ENCODE peak calls at places on chromosomes 11 and 22, in five cellular contexts. One of them, this sample, is unnamed.

GRCh38 chr11:47020793-47021624 is 84.4 kb downstream of the CSTPP1 start:
- DNase-seq in breast epithelium: no peak
- DNase-seq in bronchial epithelial cell: no peak
- DNase-seq in uterus: no peak
- DNase-seq in hepatocyte: no peak
- DNase-seq in this sample: no peak

GRCh38 chr11:2194877-2195755 is 23.5 kb upstream of the TH start:
- DNase-seq in hepatocyte: peak
- DNase-seq in uterus: no peak
- DNase-seq in bronchial epithelial cell: no peak
- DNase-seq in breast epithelium: no peak
- DNase-seq in this sample: no peak

GRCh38 chr11:93895106-93895862 is 44.9 kb upstream of the VSTM5 start:
- DNase-seq in uterus: no peak
- DNase-seq in bronchial epithelial cell: peak
- DNase-seq in breast epithelium: no peak
- DNase-seq in hepatocyte: peak
- DNase-seq in this sample: peak

GRCh38 chr22:45880732-45881523 is 96.0 kb downstream of the WNT7B start:
- DNase-seq in breast epithelium: peak
- DNase-seq in hepatocyte: no peak
- DNase-seq in bronchial epithelial cell: no peak
- DNase-seq in uterus: no peak
- DNase-seq in this sample: no peak

GRCh38 chr11:131063638-131064037 is 147.4 kb upstream of the SNX19 start:
- DNase-seq in hepatocyte: no peak
- DNase-seq in uterus: no peak
- DNase-seq in breast epithelium: no peak
- DNase-seq in bronchial epithelial cell: no peak
- DNase-seq in this sample: no peak

GRCh38 chr22:49763696-49764095 is 64.0 kb downstream of the BRD1 start:
- DNase-seq in bronchial epithelial cell: no peak
- DNase-seq in uterus: no peak
- DNase-seq in hepatocyte: no peak
- DNase-seq in breast epithelium: peak
- DNase-seq in this sample: no peak

GRCh38 chr11:27089746-27090145 is 49.1 kb downstream of the BBOX1 start:
- DNase-seq in hepatocyte: no peak
- DNase-seq in bronchial epithelial cell: peak
- DNase-seq in breast epithelium: no peak
- DNase-seq in uterus: no peak
- DNase-seq in this sample: no peak

GRCh38 chr11:36333468-36333867 is 37.4 kb downstream of the PRR5L start:
- DNase-seq in uterus: no peak
- DNase-seq in hepatocyte: no peak
- DNase-seq in bronchial epithelial cell: peak
- DNase-seq in breast epithelium: no peak
- DNase-seq in this sample: no peak

GRCh38 chr11:43359432-43359818 is 705 bp downstream of the TTC17 start:
- DNase-seq in uterus: no peak
- DNase-seq in breast epithelium: no peak
- DNase-seq in bronchial epithelial cell: peak
- DNase-seq in hepatocyte: peak
- DNase-seq in this sample: no peak

GRCh38 chr11:30143098-30143705 is 87.6 kb upstream of the FSHB start:
- DNase-seq in hepatocyte: peak
- DNase-seq in bronchial epithelial cell: peak
- DNase-seq in uterus: no peak
- DNase-seq in breast epithelium: no peak
- DNase-seq in this sample: no peak

GRCh38 chr11:63443714-63444113 is 47.3 kb downstream of the PLAAT5 start:
- DNase-seq in breast epithelium: no peak
- DNase-seq in uterus: no peak
- DNase-seq in bronchial epithelial cell: no peak
- DNase-seq in hepatocyte: no peak
- DNase-seq in this sample: no peak

GRCh38 chr11:32792111-32792947 is 2.1 kb downstream of the CCDC73 start:
- DNase-seq in uterus: no peak
- DNase-seq in bronchial epithelial cell: peak
- DNase-seq in breast epithelium: no peak
- DNase-seq in hepatocyte: no peak
- DNase-seq in this sample: no peak
- H3K4me3 ChIP-seq in uterus: no peak
- H3K4me3 ChIP-seq in bronchial epithelial cell: no peak
- H3K4me3 ChIP-seq in breast epithelium: no peak
- H3K4me3 ChIP-seq in hepatocyte: no peak
- H3K4me3 ChIP-seq in this sample: no peak

DNA sequence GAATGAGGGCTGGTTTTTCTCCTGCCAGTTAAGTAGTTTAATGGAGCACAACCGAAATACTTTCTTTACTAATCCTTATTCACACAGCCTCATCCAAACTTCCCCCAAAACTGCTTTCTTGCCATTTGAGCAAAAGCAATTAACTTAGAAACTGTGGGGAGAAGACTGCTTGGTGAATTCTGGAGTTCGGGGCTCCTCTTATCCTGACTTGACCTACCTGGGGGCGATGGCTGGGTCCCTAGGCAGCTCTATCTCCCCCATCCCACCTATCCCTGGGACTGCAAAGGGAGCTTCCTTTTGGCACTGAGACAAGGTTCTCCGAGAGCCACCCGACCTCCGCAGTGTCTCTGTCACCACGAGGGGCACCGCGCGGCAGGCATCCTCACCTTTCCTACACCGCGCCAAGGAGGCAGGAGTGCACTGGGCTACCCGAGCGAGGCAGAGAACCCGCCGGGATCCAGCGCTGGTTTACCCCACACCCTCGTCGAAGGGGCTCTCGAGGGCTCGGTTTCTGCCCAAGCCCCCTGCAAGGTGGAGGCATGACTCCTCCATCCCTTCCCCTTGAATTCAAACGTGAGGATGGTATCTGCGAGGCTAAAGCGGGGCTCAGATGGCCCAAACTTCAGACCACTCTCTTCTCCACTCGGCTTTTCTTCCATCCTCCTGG is 731 bp downstream of the DESI1 start:
- DNase-seq in uterus: peak
- DNase-seq in bronchial epithelial cell: no peak
- DNase-seq in hepatocyte: peak
- DNase-seq in breast epithelium: no peak
- DNase-seq in this sample: no peak
- TF ChIP-seq CTCF in uterus: no peak
- TF ChIP-seq CTCF in bronchial epithelial cell: peak
- TF ChIP-seq CTCF in hepatocyte: no peak
- TF ChIP-seq CTCF in breast epithelium: no peak
- TF ChIP-seq CTCF in this sample: peak

GRCh38 chr11:75816561-75817239 is 1.7 kb downstream of the UVRAG start:
- DNase-seq in uterus: no peak
- DNase-seq in bronchial epithelial cell: no peak
- DNase-seq in breast epithelium: no peak
- DNase-seq in hepatocyte: no peak
- DNase-seq in this sample: no peak
- H3K4me3 ChIP-seq in uterus: peak
- H3K4me3 ChIP-seq in bronchial epithelial cell: peak
- H3K4me3 ChIP-seq in breast epithelium: peak
- H3K4me3 ChIP-seq in hepatocyte: peak
- H3K4me3 ChIP-seq in this sample: peak

DNA sequence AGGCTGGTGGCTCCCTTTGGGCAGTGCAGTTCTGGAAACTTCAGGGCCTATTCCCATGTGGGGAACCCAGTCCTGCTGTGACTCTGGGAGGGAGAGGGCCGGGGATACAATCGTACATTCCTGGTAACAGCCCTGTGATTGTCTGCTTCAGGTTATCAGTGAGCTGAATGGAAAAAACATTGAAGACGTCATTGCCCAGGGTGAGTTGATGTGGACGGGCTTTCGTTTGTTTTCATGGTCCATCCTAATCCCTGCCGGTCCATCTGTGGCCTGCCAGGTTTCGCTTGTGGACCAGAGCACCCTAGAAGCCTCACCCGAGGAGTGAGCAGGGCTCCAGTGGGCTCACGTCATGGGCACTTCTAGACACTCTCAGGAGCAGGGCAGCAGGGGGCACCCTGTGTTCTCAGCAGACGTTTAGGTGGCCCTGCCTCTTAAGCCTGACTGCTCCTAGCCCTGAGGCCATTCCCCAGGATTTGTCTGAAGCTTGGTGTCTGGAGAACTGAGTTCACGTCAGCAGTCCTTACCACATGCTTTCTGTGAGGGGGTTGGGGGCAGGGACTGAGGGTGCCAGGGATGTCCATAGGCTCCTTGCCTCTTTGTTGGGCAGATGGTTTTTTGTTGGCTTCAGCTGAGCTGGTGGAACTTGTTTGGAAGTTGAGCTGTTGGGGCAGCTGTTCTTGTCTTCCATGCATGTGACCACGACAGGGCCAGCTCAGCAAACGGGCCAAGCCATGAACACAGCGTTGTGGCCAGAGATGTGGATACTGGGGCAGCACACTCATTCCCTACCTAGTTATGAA is 1.9 kb downstream of the RPLP2 start:
- DNase-seq in uterus: no peak
- DNase-seq in breast epithelium: no peak
- DNase-seq in bronchial epithelial cell: no peak
- DNase-seq in hepatocyte: no peak
- DNase-seq in this sample: no peak
- TF ChIP-seq CTCF in uterus: no peak
- TF ChIP-seq CTCF in breast epithelium: no peak
- TF ChIP-seq CTCF in bronchial epithelial cell: peak
- TF ChIP-seq CTCF in hepatocyte: no peak
- TF ChIP-seq CTCF in this sample: no peak

GRCh38 chr22:27874756-27875155 is 44.3 kb downstream of the PITPNB start:
- DNase-seq in hepatocyte: no peak
- DNase-seq in bronchial epithelial cell: no peak
- DNase-seq in uterus: no peak
- DNase-seq in breast epithelium: no peak
- DNase-seq in this sample: no peak
- H3K4me3 ChIP-seq in hepatocyte: no peak
- H3K4me3 ChIP-seq in bronchial epithelial cell: no peak
- H3K4me3 ChIP-seq in uterus: no peak
- H3K4me3 ChIP-seq in breast epithelium: no peak
- H3K4me3 ChIP-seq in this sample: no peak

DNA sequence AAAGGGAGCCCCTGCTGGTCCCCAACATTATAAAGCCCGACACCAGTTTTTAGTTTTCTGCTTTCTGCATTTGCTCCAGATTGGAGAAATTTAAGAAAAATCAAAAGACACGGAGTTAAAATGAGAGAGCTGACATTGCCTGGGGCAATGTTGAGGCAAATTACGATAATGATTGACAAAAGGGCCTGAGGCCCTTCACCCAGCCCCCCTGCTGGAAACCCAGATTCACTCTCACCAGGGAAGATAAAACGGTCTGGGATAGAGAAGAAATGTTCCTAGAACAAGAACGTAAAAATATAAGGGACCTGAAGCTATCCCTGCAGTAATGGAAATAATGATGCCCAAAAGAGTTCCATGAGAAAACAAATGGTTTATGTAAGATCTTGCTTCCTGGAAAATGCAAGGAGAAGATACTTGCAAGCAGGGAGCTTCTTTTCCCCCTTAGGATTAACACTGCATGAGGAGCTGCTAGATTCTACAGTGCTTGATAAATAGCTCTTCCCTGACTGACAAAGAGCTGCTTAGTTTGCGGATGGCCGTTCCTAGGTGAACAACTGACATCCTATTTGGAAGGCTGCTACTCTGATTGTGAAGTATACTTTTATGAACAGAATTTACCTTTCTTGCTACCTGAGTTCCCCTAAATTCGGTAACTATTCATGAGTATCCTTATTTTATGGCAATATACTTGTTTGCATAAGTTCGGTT is 40.6 kb upstream of the GNAZ start:
- DNase-seq in uterus: no peak
- DNase-seq in hepatocyte: no peak
- DNase-seq in bronchial epithelial cell: no peak
- DNase-seq in breast epithelium: no peak
- DNase-seq in this sample: no peak
- TF ChIP-seq CTCF in uterus: no peak
- TF ChIP-seq CTCF in hepatocyte: no peak
- TF ChIP-seq CTCF in bronchial epithelial cell: no peak
- TF ChIP-seq CTCF in breast epithelium: no peak
- TF ChIP-seq CTCF in this sample: no peak

GRCh38 chr22:41920271-41920976 is 5.5 kb upstream of the SHISA8 start:
- DNase-seq in hepatocyte: no peak
- DNase-seq in bronchial epithelial cell: no peak
- DNase-seq in breast epithelium: no peak
- DNase-seq in uterus: no peak
- DNase-seq in this sample: no peak

GRCh38 chr22:41922940-41923594 is 3.5 kb downstream of the TNFRSF13C start:
- DNase-seq in breast epithelium: no peak
- DNase-seq in hepatocyte: no peak
- DNase-seq in bronchial epithelial cell: no peak
- DNase-seq in uterus: no peak
- DNase-seq in this sample: no peak

GRCh38 chr22:41925783-41926460 is 684 bp downstream of the TNFRSF13C start:
- DNase-seq in bronchial epithelial cell: no peak
- DNase-seq in breast epithelium: no peak
- DNase-seq in hepatocyte: peak
- DNase-seq in uterus: no peak
- DNase-seq in this sample: no peak

GRCh38 chr22:41922336-41922735 is 4.3 kb downstream of the TNFRSF13C start:
- DNase-seq in uterus: no peak
- DNase-seq in breast epithelium: no peak
- DNase-seq in hepatocyte: no peak
- DNase-seq in bronchial epithelial cell: no peak
- DNase-seq in this sample: no peak

GRCh38 chr22:41923595-41924276 is 2.9 kb downstream of the TNFRSF13C start:
- DNase-seq in breast epithelium: no peak
- DNase-seq in uterus: no peak
- DNase-seq in bronchial epithelial cell: no peak
- DNase-seq in hepatocyte: no peak
- DNase-seq in this sample: no peak
- H3K4me3 ChIP-seq in breast epithelium: no peak
- H3K4me3 ChIP-seq in uterus: no peak
- H3K4me3 ChIP-seq in bronchial epithelial cell: no peak
- H3K4me3 ChIP-seq in hepatocyte: no peak
- H3K4me3 ChIP-seq in this sample: no peak

This sample was measured in BJ.